ENCODE peak calls at places on chromosome 22, in six cellular contexts. G, R, O, M, B and W are unnamed samples.

GRCh38 chr22:27088026-27088425 is 430.6 kb downstream of the MIAT start:
- DNase-seq in M (no peak), R (no peak), G (no peak), O (peak), B (no peak), W (no peak)

GRCh38 chr22:34808618-34809017 is 257.3 kb upstream of the ISX start:
- DNase-seq in G (no peak), O (no peak), M (no peak), R (no peak), B (no peak), W (no peak)

GRCh38 chr22:23067691-23068090 is 2.6 kb upstream of the GNAZ start:
- DNase-seq in R (no peak), O (peak), B (peak), M (no peak), G (no peak), W (no peak)

GRCh38 chr22:40525250-40525884 is 111.2 kb downstream of the MRTFA start:
- DNase-seq in M (peak), O (peak), G (peak), B (peak), R (no peak), W (peak)

GRCh38 chr22:27723708-27724107 is 77.8 kb downstream of the MN1 start:
- DNase-seq in R (no peak), O (no peak), B (no peak), M (no peak), G (no peak), W (no peak)

GRCh38 chr22:40028098-40028425 is 33.3 kb downstream of the FAM83F start:
- DNase-seq in B (no peak), R (no peak), G (no peak), O (no peak), M (no peak), W (no peak)

GRCh38 chr22:24321999-24322398 is 51.4 kb downstream of the SPECC1L start:
- DNase-seq in O (no peak), R (no peak), M (no peak), G (no peak), B (no peak), W (no peak)

GRCh38 chr22:50481440-50482106 is at the start of gene ADM2:
- DNase-seq in G (no peak), B (peak), R (no peak), M (peak), O (peak), W (no peak)

GRCh38 chr22:26579331-26579886 is 10.5 kb downstream of the TPST2 start:
- DNase-seq in O (no peak), R (no peak), G (peak), M (peak), B (no peak), W (no peak)

GRCh38 chr22:50340157-50340879 is 2.8 kb upstream of the PPP6R2 start:
- DNase-seq in G (no peak), B (no peak), O (peak), M (no peak), R (no peak), W (no peak)

GRCh38 chr22:44926491-44927415 is 83.1 kb downstream of the PHF21B start:
- DNase-seq in G (no peak), B (no peak), R (no peak), M (no peak), O (no peak), W (no peak)

GRCh38 chr22:27314276-27314807 is 487.2 kb downstream of the MN1 start:
- DNase-seq in G (no peak), M (no peak), O (no peak), B (no peak), R (no peak), W (no peak)

GRCh38 chr22:28351585-28351984 is 328.1 kb downstream of the TTC28 start:
- DNase-seq in G (no peak), M (no peak), B (no peak), R (no peak), O (no peak), W (no peak)

GRCh38 chr22:41563051-41563711 is 2.4 kb downstream of the CSDC2 start:
- DNase-seq in B (no peak), R (peak), M (no peak), G (no peak), O (peak), W (no peak)

GRCh38 chr22:35205956-35206355 is 51.3 kb upstream of the HMGXB4 start:
- DNase-seq in B (no peak), M (no peak), O (peak), R (no peak), G (no peak), W (no peak)

GRCh38 chr22:23150762-23151161 is 5.5 kb downstream of the RAB36 start:
- DNase-seq in R (no peak), M (no peak), O (no peak), G (no peak), B (no peak), W (no peak)

GRCh38 chr22:27504360-27504759 is 297.2 kb downstream of the MN1 start:
- DNase-seq in B (no peak), O (no peak), M (no peak), R (no peak), G (no peak), W (peak)

GRCh38 chr22:44207981-44208317 is 27.2 kb downstream of the PARVG start:
- DNase-seq in M (no peak), O (no peak), B (no peak), G (no peak), R (peak), W (no peak)

GRCh38 chr22:42608481-42609361 is 6.0 kb downstream of the POLDIP3 start:
- DNase-seq in M (no peak), O (peak), R (no peak), G (peak), B (no peak), W (no peak)

GRCh38 chr22:36413022-36413770 is 25.4 kb upstream of the MYH9 start:
- DNase-seq in G (no peak), R (no peak), B (no peak), O (peak), M (no peak), W (peak)

GRCh38 chr22:36419177-36419911 is 31.6 kb upstream of the MYH9 start:
- DNase-seq in G (no peak), O (peak), M (no peak), B (no peak), R (no peak), W (peak)

GRCh38 chr22:36411589-36412258 is 24.0 kb upstream of the MYH9 start:
- DNase-seq in O (no peak), R (no peak), B (peak), G (no peak), M (peak), W (no peak)

GRCh38 chr22:36417281-36417686 is 29.5 kb upstream of the MYH9 start:
- DNase-seq in M (no peak), B (peak), O (peak), R (no peak), G (no peak), W (no peak)

DNA sequence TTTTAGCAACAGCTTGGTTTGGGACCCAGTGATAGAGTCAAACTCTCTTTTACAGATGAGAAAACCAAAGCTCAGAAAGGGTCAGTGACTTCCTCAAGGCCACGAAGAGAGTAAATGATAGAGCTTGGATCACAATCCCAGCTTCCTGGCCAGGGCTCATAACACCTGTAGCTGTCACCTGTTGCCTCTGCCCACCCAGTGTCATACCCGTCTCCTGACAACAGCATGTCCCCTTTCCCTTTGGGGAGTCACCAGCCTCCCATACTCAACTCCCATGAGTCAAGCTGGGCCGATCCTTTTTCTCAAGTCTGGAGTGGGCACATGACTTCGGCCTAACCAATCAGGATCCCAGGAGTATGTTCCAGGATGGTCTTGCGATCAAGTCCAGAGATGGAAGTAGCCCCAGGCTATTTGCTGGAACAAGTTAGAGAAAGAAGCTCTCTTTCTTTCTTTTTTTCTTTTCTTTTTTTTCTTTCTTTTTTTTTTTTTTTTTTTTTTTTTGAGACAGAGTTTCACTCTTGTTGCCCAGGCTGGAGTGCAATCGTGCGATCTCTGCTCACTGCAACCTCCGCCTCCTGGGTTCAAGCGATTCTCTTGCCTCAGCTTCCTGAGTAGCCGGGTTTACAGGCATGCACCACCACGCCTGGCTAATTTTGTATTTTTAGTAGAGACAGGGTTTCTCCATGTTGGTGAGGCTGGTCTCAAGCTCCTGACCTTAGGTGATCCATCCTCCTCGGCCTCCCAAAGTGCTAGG is 27.8 kb upstream of the MYH9 start:
- DNase-seq in B (no peak), O (peak), G (no peak), M (no peak), R (no peak), W (no peak)
- H3K27ac ChIP-seq in B (no peak), O (no peak), G (no peak), M (no peak), R (no peak), W (no peak)

DNA sequence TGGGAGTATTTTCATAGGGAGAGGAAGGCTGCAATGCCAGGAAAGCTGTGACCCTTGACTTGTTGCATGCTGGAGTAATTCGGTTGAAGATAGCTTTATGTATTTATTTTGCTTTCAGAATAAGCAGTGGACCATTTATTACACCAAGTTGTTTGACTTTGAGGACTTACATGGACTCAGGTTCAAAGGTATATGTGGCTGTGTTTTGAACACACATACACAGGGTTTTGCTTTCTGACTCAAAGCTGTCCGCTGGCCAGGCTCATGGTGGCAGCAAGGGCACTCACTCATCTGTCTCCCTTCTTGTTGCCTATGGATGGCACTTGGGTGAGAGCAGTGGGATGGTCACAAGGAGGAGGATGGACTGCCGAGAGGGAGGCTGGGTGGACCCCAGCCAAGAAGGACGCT is 6.5 kb downstream of the TIMP3 start:
- DNase-seq in G (no peak), R (no peak), O (peak), B (no peak), M (no peak), W (no peak)
- H3K27ac ChIP-seq in G (no peak), R (peak), O (peak), B (no peak), M (no peak), W (peak)

DNA sequence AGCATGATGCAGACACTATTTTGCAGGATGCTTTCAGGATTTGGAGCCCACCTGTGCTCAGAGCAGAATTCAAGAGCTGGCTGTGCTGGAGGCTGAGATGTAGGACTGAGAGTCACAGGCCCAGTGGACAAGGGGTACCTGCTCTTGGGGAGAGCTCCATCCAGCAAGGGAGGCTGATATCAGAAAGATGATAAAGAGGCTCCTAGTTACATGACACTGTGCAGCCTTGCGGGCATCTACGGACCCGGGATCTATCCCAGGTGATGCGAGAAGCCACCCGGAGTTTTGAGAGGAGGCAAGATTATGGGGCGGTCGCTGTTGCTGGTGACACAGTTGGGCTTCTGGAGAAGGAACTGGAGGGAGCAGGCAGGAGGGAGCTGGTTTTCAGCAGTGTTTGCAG is 579.0 kb downstream of the TBC1D22A start:
- DNase-seq in M (no peak), O (no peak), R (no peak), B (no peak), G (no peak), W (no peak)
- H3K27ac ChIP-seq in M (no peak), O (no peak), R (no peak), B (no peak), G (no peak), W (no peak)

GRCh38 chr22:31829505-31829904 is 75.7 kb downstream of the DEPDC5 start:
- DNase-seq in O (peak), B (no peak), R (no peak), M (no peak), G (no peak), W (no peak)
- H3K27ac ChIP-seq in O (peak), B (no peak), R (no peak), M (no peak), G (no peak), W (peak)

GRCh38 chr22:20624161-20624616 is 116.8 kb downstream of the MED15 start:
- DNase-seq in R (no peak), M (no peak), O (peak), B (no peak), G (no peak), W (no peak)
- H3K27ac ChIP-seq in R (no peak), M (no peak), O (no peak), B (no peak), G (no peak), W (no peak)

GRCh38 chr22:21450858-21451331 is 16.3 kb upstream of the TMEM191C start:
- DNase-seq in M (no peak), O (no peak), G (no peak), B (no peak), R (no peak), W (no peak)
- H3K27ac ChIP-seq in M (no peak), O (no peak), G (no peak), B (no peak), R (no peak), W (no peak)

DNA sequence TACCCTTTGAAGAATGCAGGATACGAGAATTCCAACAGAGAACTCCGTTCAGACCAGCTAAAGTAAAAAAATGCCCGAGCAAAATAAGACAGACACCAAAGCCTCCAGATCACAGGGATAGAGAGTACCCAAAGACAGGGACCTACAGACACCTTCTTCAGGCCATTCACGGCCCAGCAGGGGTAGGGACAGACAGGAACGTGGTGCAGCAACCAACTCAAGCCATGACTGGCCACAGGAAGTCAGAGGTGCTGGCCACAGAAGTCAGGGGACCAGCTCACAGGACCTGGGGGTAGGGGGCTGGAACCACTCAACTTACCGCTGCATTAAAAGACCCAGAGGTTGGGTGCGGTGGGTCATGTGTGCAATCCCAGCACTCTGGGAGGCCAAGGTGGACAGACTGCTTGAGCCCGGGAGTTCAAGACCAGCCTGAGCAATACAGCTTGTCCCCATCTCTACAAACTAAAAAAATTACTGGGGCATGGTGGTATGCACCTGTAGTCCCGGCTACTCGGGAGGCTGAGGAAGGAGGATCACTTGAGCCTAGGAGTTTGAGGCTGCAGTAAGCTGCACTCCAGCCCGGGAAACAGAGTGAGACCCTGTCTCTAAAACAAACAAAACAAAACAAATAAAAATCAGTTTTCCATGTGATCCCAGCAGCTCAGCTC is 39.9 kb upstream of the COMT start:
- DNase-seq in O (no peak), M (no peak), G (no peak), R (no peak), B (no peak), W (no peak)
- H3K27ac ChIP-seq in O (no peak), M (no peak), G (no peak), R (no peak), B (no peak), W (no peak)

GRCh38 chr22:46578824-46579561 is 41.2 kb upstream of the GRAMD4 start:
- DNase-seq in O (peak), M (no peak), B (peak), G (no peak), R (no peak), W (peak)
- H3K27ac ChIP-seq in O (no peak), M (no peak), B (peak), G (no peak), R (peak), W (peak)

GRCh38 chr22:38981005-38981658 is 1.0 kb upstream of the APOBEC3B start:
- DNase-seq in O (peak), R (no peak), M (no peak), B (peak), G (no peak), W (no peak)
- H3K27ac ChIP-seq in O (no peak), R (peak), M (no peak), B (peak), G (no peak), W (no peak)